ENCODE peak calls at places on chromosomes 12 and 14, in five cellular contexts. K is neural progenitor cell, Y is AG09309, J is fibroblast of pulmonary artery, C is cardiac fibroblast. N is an unnamed sample.

GRCh38 chr14:89952581-89952980 is 1.9 kb downstream of the EFCAB11 start:
- DNase-seq in K (no peak), Y (no peak), J (no peak), C (no peak), N (no peak)

GRCh38 chr14:101380940-101381339 is 180.4 kb upstream of the DIO3 start:
- DNase-seq in K (no peak), Y (no peak), J (no peak), C (no peak), N (no peak)

GRCh38 chr12:1605129-1606020 is 11.0 kb upstream of the FBXL14 start:
- DNase-seq in K (peak; percentile 84), Y (no peak), J (peak; percentile 88), C (peak; percentile 88), N (peak; percentile 87)

GRCh38 chr12:8011331-8011730 is 21.2 kb upstream of the FOXJ2 start:
- DNase-seq in K (no peak), Y (no peak), J (peak; percentile 36), C (no peak), N (no peak)

GRCh38 chr12:55642275-55643068 is 5.8 kb downstream of the OR10P1 start:
- DNase-seq in K (no peak), Y (no peak), J (no peak), C (no peak), N (no peak)

GRCh38 chr12:79886917-79887519 is 47.9 kb downstream of the PPP1R12A start:
- DNase-seq in K (peak; percentile 42), Y (peak; percentile 23), J (peak; percentile 78), C (peak; percentile 75), N (peak; percentile 61)

GRCh38 chr12:47990351-47991105 is 13.7 kb downstream of the COL2A1 start:
- DNase-seq in K (no peak), Y (no peak), J (no peak), C (peak; percentile 14), N (peak; percentile 17)

GRCh38 chr14:77903233-77903632 is 103.3 kb downstream of the ADCK1 start:
- DNase-seq in K (no peak), Y (peak; percentile 13), J (no peak), C (no peak), N (peak; percentile 10)

GRCh38 chr14:52852810-52853521 is 61.6 kb upstream of the GNPNAT1 start:
- DNase-seq in K (no peak), Y (no peak), J (peak; percentile 35), C (no peak), N (peak; percentile 58)

GRCh38 chr12:10663869-10664268 is 10.0 kb downstream of the STYK1 start:
- DNase-seq in K (no peak), Y (no peak), J (no peak), C (no peak), N (no peak)

GRCh38 chr12:9674226-9674590 is 4.7 kb downstream of the CLEC2D start:
- DNase-seq in K (no peak), Y (no peak), J (no peak), C (no peak), N (no peak)

GRCh38 chr12:57229041-57229633 is 374 bp upstream of the SHMT2 start:
- DNase-seq in K (no peak), Y (no peak), J (no peak), C (no peak), N (peak; percentile 13)

GRCh38 chr12:77218278-77218677 is 152.9 kb upstream of the E2F7 start:
- DNase-seq in K (no peak), Y (peak; percentile 42), J (no peak), C (no peak), N (no peak)

GRCh38 chr12:79414252-79414651 is 276.5 kb downstream of the PAWR start:
- DNase-seq in K (no peak), Y (no peak), J (no peak), C (no peak), N (no peak)

GRCh38 chr12:21656931-21657335 is 709 bp downstream of the LDHB start:
- DNase-seq in K (peak; percentile 31), Y (no peak), J (peak; percentile 52), C (peak; percentile 61), N (peak; percentile 63)

GRCh38 chr12:14716848-14717444 is 20.5 kb upstream of the GUCY2C start:
- DNase-seq in K (peak; percentile 61), Y (peak; percentile 2), J (peak; percentile 62), C (peak; percentile 65), N (peak; percentile 66)

GRCh38 chr12:102631274-102631673 is 150.9 kb upstream of the IGF1 start:
- DNase-seq in K (no peak), Y (peak; percentile 44), J (peak; percentile 51), C (peak; percentile 48), N (peak; percentile 58)

GRCh38 chr12:54657048-54657696 is 9.0 kb upstream of the DCD start:
- DNase-seq in K (no peak), Y (no peak), J (no peak), C (no peak), N (no peak)

GRCh38 chr12:76186507-76186906 is 102.0 kb upstream of the NAP1L1 start:
- DNase-seq in K (no peak), Y (peak; percentile 17), J (peak; percentile 72), C (no peak), N (peak; percentile 62)

GRCh38 chr12:121917950-121918678 is at the start of gene CFAP251:
- DNase-seq in K (peak; percentile 94), Y (no peak), J (peak; percentile 63), C (peak; percentile 65), N (no peak)

GRCh38 chr12:110846615-110847566 is at the start of gene CCDC63:
- DNase-seq in K (peak; percentile 90), Y (no peak), J (peak; percentile 45), C (peak; percentile 32), N (peak; percentile 42)

GRCh38 chr14:39423793-39424192 is 8.4 kb downstream of the FBXO33 start:
- DNase-seq in K (no peak), Y (no peak), J (no peak), C (no peak), N (no peak)

GRCh38 chr12:116358850-116359761 is 81.6 kb upstream of the MED13L start:
- DNase-seq in K (peak; percentile 91), Y (peak; percentile 79), J (peak; percentile 98), C (peak; percentile 92), N (peak; percentile 98)

GRCh38 chr12:130078852-130079251 is 83.4 kb upstream of the FZD10 start:
- DNase-seq in K (no peak), Y (no peak), J (no peak), C (no peak), N (no peak)

GRCh38 chr12:70255311-70255710 is 12.1 kb downstream of the CNOT2 start:
- DNase-seq in K (no peak), Y (no peak), J (peak; percentile 65), C (peak; percentile 77), N (no peak)

GRCh38 chr12:63823040-63823439 is 21.5 kb upstream of the SRGAP1 start:
- DNase-seq in K (no peak), Y (no peak), J (no peak), C (no peak), N (no peak)

GRCh38 chr14:95255013-95255412 is 64.7 kb downstream of the CLMN start:
- DNase-seq in K (peak; percentile 35), Y (no peak), J (no peak), C (no peak), N (no peak)

GRCh38 chr14:101004954-101005353 is 101.4 kb upstream of the RTL1 start:
- DNase-seq in K (no peak), Y (peak; percentile 28), J (peak; percentile 40), C (no peak), N (peak; percentile 60)

GRCh38 chr12:113062502-113063395 is 6.2 kb downstream of the DTX1 start:
- DNase-seq in K (peak; percentile 60), Y (no peak), J (no peak), C (no peak), N (no peak)

DNA sequence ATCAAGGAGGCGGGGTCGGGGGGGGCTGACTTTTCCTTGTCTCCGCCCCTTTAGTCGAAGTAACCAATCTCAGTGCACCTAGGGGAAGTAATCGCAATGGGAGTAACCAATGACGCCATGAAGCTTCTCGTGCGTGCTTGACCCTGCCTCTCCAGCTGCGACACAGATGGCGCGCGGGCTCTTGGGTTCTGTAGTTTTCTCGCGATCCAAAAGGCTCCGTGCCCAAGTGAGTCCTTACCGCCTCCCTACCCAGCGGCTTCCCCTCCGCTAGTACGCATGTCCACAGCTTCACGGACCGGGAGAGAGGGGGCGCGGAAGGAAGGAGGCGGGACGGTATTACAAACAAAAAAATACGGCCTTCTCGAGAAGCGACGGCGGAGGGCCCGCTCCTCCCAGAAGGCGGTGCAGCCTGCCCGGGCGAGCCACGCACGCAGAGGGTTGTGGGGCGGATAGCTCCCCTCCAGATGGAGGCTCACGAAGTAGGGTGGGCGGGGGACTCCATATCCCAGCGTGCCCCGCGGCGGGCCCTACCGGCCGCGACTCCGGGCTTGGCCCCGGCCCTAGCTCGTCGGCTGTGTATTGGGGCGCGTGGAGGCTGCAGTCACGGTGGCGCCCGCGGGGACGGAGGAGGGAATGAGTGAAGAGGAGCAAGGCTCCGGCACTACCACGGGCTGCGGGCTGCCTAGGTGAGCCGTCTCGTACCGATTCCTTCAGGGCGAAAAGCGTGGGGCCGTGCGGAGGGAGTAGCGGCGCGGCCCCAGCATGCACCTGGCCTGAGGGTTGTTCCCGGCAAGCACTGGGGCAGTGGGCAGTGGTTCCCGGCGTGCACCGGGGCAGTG is at the start of gene TARBP2:
- DNase-seq in K (peak; percentile 99), Y (peak; percentile 99), J (peak; percentile 100), C (peak; percentile 100), N (peak; percentile 100)
- TF ChIP-seq CTCF in K (peak; percentile 6), Y (no peak), J (no peak), C (no peak), N (no peak)

DNA sequence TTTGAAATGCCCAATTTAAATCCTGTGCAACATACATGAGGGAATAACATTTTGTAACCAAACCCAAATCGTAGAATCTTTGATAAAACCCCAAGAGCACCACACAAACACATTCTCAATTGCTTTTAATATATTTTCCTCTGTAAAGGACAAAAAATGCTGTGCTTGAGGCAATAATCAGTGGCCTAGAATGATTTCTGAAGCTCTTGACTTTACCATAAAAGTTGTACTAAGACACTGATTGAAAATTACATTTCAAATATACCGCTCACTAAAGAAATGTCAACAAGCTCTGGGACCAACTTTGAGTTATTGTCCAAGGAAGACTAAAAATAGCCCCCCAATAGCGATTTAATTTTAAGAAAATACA is 1.5 kb downstream of the EML5 start:
- DNase-seq in K (no peak), Y (no peak), J (no peak), C (no peak), N (no peak)
- H3K4me3 ChIP-seq in K (no peak overlapping the region), Y (no peak overlapping the region), J (no peak overlapping the region), C (no peak overlapping the region), N (no peak overlapping the region)

GRCh38 chr12:2992724-2993123 is 33.5 kb downstream of the TEAD4 start:
- DNase-seq in K (no peak), Y (no peak), J (no peak), C (no peak), N (no peak)
- TF ChIP-seq CTCF in K (no peak), Y (no peak), J (no peak), C (no peak), N (no peak)

DNA sequence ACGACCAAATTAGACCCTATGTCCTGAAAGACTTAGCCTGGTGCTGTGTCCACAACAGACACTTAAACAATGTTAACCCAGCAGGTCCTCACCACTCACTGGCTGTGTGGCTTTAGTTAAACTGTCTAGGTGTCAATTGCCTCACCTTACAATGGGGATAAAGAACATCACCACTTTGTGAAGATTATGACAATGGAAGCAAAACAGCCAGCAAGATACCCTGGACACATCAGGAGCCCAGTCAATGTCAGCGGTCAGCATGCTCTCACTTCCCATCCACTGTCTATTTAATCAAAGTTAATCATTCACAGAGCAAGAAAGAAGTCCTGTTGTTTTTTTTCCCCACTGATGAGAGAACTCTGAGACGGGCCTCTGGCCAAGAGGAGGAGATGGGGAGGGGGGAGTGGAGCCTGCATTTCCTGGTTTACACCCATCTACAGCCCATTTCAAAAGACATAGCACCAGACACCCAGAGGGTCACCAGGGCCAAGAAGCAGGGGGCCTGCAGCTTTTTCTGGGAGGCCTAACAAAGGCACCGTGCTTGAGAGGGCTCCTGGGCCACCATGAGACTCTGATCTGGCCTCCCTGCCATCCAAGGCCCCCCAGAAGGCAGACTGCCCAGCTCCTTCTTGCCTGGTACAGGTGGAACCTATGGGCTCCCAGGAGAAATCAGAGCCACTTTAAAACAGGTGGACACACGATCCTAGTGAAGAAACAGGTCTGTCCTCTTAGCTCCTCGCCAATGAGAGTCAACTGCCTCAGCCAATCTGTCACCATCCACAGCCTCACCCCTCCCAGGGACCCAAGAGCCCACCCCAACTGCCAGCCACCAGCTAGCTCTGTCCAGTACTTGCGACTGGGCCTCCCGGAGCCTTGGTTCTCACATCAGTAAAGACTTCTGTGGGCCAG is 40.3 kb downstream of the ACTN1 start:
- DNase-seq in K (no peak), Y (no peak), J (peak; percentile 51), C (peak; percentile 43), N (peak; percentile 55)
- H3K4me3 ChIP-seq in K (no peak overlapping the region), Y (no peak overlapping the region), J (no peak overlapping the region), C (no peak overlapping the region), N (no peak overlapping the region)

N was measured in fibroblast of villous mesenchyme.